ENCODE peak calls at places on chromosomes 12 and 14, in four cellular contexts. P is astrocyte of the spinal cord; B is Caco-2; Q is CD8-positive, alpha-beta T cell. V is an unnamed sample.

GRCh38 chr14:89750206-89750867 is 204.2 kb downstream of the EFCAB11 start:
- DNase-seq in B (no peak), P (no peak), Q (no peak), V (no peak)

GRCh38 chr14:24054646-24055045 is 2.8 kb downstream of the CARMIL3 start:
- DNase-seq in B (no peak), Q (no peak), P (no peak), V (no peak)

GRCh38 chr12:19440019-19440858 is 947 bp downstream of the AEBP2 start:
- DNase-seq in Q (peak), B (peak), P (peak), V (peak)

GRCh38 chr14:52877628-52878027 is 73.2 kb downstream of the FERMT2 start:
- DNase-seq in Q (no peak), P (peak), B (no peak), V (no peak)

GRCh38 chr12:49414364-49414763 is 47.1 kb downstream of the SPATS2 start:
- DNase-seq in B (no peak), P (no peak), Q (no peak), V (no peak)

GRCh38 chr14:100037351-100037750 is 27.9 kb upstream of the EVL start:
- DNase-seq in Q (no peak), P (no peak), B (no peak), V (no peak)

GRCh38 chr12:20832911-20833310 is 22.4 kb downstream of the SLCO1B3 start:
- DNase-seq in B (no peak), P (no peak), Q (no peak), V (no peak)

GRCh38 chr12:16075887-16076286 is 164.8 kb downstream of the DERA start:
- DNase-seq in P (no peak), B (no peak), Q (no peak), V (no peak)

GRCh38 chr12:71128191-71128590 is 29.6 kb downstream of the TSPAN8 start:
- DNase-seq in B (no peak), Q (no peak), P (no peak), V (no peak)

GRCh38 chr14:96493178-96493577 is 9.0 kb upstream of the PAPOLA start:
- DNase-seq in Q (no peak), P (no peak), B (no peak), V (no peak)

GRCh38 chr12:632102-632696 is 31.0 kb downstream of the NINJ2 start:
- DNase-seq in Q (no peak), P (peak), B (peak), V (no peak)

GRCh38 chr12:67957383-67957782 is 31.9 kb upstream of the IFNG-AS1 start:
- DNase-seq in P (no peak), B (no peak), Q (no peak), V (no peak)

GRCh38 chr12:124626841-124627502 is 59.6 kb upstream of the NCOR2 start:
- DNase-seq in B (no peak), P (peak), Q (no peak), V (no peak)

GRCh38 chr12:56078931-56079728 is 835 bp upstream of the ERBB3 start:
- DNase-seq in B (peak), Q (peak), P (peak), V (peak)

GRCh38 chr12:6450869-6451347 is 934 bp upstream of the TAPBPL start:
- DNase-seq in Q (no peak), P (no peak), B (no peak), V (no peak)

GRCh38 chr12:85877459-85877858 is 3.4 kb downstream of the NTS start:
- DNase-seq in B (no peak), Q (no peak), P (no peak), V (no peak)

GRCh38 chr12:85872497-85873091 is 1.5 kb upstream of the NTS start:
- DNase-seq in P (peak), Q (no peak), B (peak), V (no peak)

GRCh38 chr12:85874064-85874463 is at the start of gene NTS:
- DNase-seq in Q (no peak), B (no peak), P (no peak), V (no peak)
- TF ChIP-seq CTCF in Q (no peak), B (no peak), P (no peak), V (no peak)

GRCh38 chr14:77035267-77035666 is 6.8 kb upstream of the IRF2BPL start:
- DNase-seq in Q (no peak), B (no peak), P (no peak), V (no peak)

GRCh38 chr14:77033622-77034521 is 5.4 kb upstream of the IRF2BPL start:
- DNase-seq in Q (peak), P (peak), B (peak), V (peak)

GRCh38 chr14:77032483-77032853 is 4.0 kb upstream of the IRF2BPL start:
- DNase-seq in B (no peak), Q (no peak), P (no peak), V (no peak)

GRCh38 chr14:77031680-77032482 is 3.4 kb upstream of the IRF2BPL start:
- DNase-seq in Q (no peak), B (no peak), P (peak), V (no peak)

GRCh38 chr14:77032854-77033621 is 4.5 kb upstream of the IRF2BPL start:
- DNase-seq in Q (peak), B (peak), P (peak), V (peak)
- TF ChIP-seq CTCF in Q (no peak), B (no peak), P (peak), V (no peak)

DNA sequence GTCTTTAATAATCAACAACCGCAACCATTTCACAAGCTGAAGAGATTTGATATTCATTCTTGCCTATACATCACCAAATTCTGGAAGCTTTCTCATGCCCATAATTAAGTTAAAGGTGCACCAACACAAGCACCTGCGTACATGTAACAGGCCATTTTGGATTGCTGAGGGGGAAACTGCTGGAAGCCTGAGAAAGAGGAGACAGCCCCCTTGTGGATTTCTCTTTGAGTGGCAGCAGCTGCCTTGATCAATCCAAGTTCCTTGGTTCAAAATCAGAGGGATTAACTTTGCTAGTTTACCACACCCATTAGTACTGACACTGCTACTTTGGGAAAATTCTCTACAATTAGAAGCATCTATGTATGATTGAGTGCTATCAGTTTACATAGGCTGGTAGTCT is 321.1 kb downstream of the NOVA1 start:
- DNase-seq in B (peak), Q (no peak), P (no peak), V (peak)
- TF ChIP-seq CTCF in B (peak), Q (no peak), P (peak), V (peak)

GRCh38 chr14:91892918-91893527 is 25.7 kb upstream of the TC2N start:
- DNase-seq in B (peak), Q (no peak), P (no peak), V (peak)
- TF ChIP-seq CTCF in B (peak), Q (peak), P (peak), V (peak)

GRCh38 chr14:31787377-31787776 is 226.2 kb downstream of the NUBPL start:
- DNase-seq in B (no peak), P (no peak), Q (no peak), V (no peak)
- TF ChIP-seq CTCF in B (no peak), P (no peak), Q (no peak), V (no peak)

V was measured in nephron progenitor cell.